ENCODE peak calls at places on chromosome 3, in six cellular contexts. One of them, this sample, is unnamed.

GRCh38 chr3:45034612-45035252 is 8.6 kb downstream of the CLEC3B start:
- DNase-seq in H1: no peak
- DNase-seq in nephron progenitor cell: no peak
- DNase-seq in mesothelial cell of epicardium: no peak
- DNase-seq in choroid plexus epithelial cell: no peak
- DNase-seq in HFF-Myc: no peak
- DNase-seq in this sample: no peak

GRCh38 chr3:72301779-72302178 is 516.8 kb upstream of the PROK2 start:
- DNase-seq in HFF-Myc: no peak
- DNase-seq in choroid plexus epithelial cell: no peak
- DNase-seq in mesothelial cell of epicardium: no peak
- DNase-seq in nephron progenitor cell: no peak
- DNase-seq in H1: no peak
- DNase-seq in this sample: no peak

GRCh38 chr3:15974647-15975046 is 176.9 kb upstream of the ANKRD28 start:
- DNase-seq in H1: peak
- DNase-seq in nephron progenitor cell: no peak
- DNase-seq in choroid plexus epithelial cell: no peak
- DNase-seq in HFF-Myc: no peak
- DNase-seq in mesothelial cell of epicardium: no peak
- DNase-seq in this sample: no peak

GRCh38 chr3:45021524-45021923 is 4.6 kb upstream of the CLEC3B start:
- DNase-seq in mesothelial cell of epicardium: no peak
- DNase-seq in nephron progenitor cell: no peak
- DNase-seq in HFF-Myc: no peak
- DNase-seq in H1: no peak
- DNase-seq in choroid plexus epithelial cell: peak
- DNase-seq in this sample: no peak

GRCh38 chr3:184359610-184360009 is 1.8 kb downstream of the CLCN2 start:
- DNase-seq in nephron progenitor cell: no peak
- DNase-seq in choroid plexus epithelial cell: no peak
- DNase-seq in HFF-Myc: no peak
- DNase-seq in mesothelial cell of epicardium: no peak
- DNase-seq in H1: no peak
- DNase-seq in this sample: no peak

GRCh38 chr3:49454457-49454856 is 15.6 kb upstream of the DAG1 start:
- DNase-seq in H1: peak
- DNase-seq in HFF-Myc: no peak
- DNase-seq in choroid plexus epithelial cell: no peak
- DNase-seq in nephron progenitor cell: no peak
- DNase-seq in mesothelial cell of epicardium: no peak
- DNase-seq in this sample: no peak

GRCh38 chr3:123459867-123460266 is 11.0 kb upstream of the ADCY5 start:
- DNase-seq in nephron progenitor cell: no peak
- DNase-seq in mesothelial cell of epicardium: no peak
- DNase-seq in choroid plexus epithelial cell: no peak
- DNase-seq in H1: no peak
- DNase-seq in HFF-Myc: no peak
- DNase-seq in this sample: no peak

GRCh38 chr3:9230596-9230995 is 18.9 kb downstream of the SRGAP3 start:
- DNase-seq in choroid plexus epithelial cell: no peak
- DNase-seq in mesothelial cell of epicardium: no peak
- DNase-seq in H1: no peak
- DNase-seq in HFF-Myc: no peak
- DNase-seq in nephron progenitor cell: no peak
- DNase-seq in this sample: peak

GRCh38 chr3:168091299-168091852 is 4.3 kb downstream of the GOLIM4 start:
- DNase-seq in H1: no peak
- DNase-seq in choroid plexus epithelial cell: no peak
- DNase-seq in mesothelial cell of epicardium: no peak
- DNase-seq in HFF-Myc: no peak
- DNase-seq in nephron progenitor cell: no peak
- DNase-seq in this sample: no peak

GRCh38 chr3:23055733-23056376 is 147.3 kb upstream of the UBE2E2 start:
- DNase-seq in nephron progenitor cell: no peak
- DNase-seq in H1: no peak
- DNase-seq in choroid plexus epithelial cell: peak
- DNase-seq in HFF-Myc: peak
- DNase-seq in mesothelial cell of epicardium: no peak
- DNase-seq in this sample: peak

GRCh38 chr3:152835311-152836102 is 576 bp downstream of the P2RY1 start:
- DNase-seq in choroid plexus epithelial cell: peak
- DNase-seq in H1: no peak
- DNase-seq in nephron progenitor cell: peak
- DNase-seq in mesothelial cell of epicardium: peak
- DNase-seq in HFF-Myc: no peak
- DNase-seq in this sample: no peak

GRCh38 chr3:101085752-101086151 is 92.5 kb upstream of the ABI3BP start:
- DNase-seq in HFF-Myc: no peak
- DNase-seq in H1: no peak
- DNase-seq in choroid plexus epithelial cell: no peak
- DNase-seq in mesothelial cell of epicardium: no peak
- DNase-seq in nephron progenitor cell: no peak
- DNase-seq in this sample: no peak

GRCh38 chr3:62238431-62238830 is 134.9 kb downstream of the FEZF2 start:
- DNase-seq in HFF-Myc: no peak
- DNase-seq in choroid plexus epithelial cell: no peak
- DNase-seq in mesothelial cell of epicardium: no peak
- DNase-seq in H1: no peak
- DNase-seq in nephron progenitor cell: no peak
- DNase-seq in this sample: no peak

GRCh38 chr3:56205406-56205805 is 262.9 kb downstream of the ERC2 start:
- DNase-seq in choroid plexus epithelial cell: no peak
- DNase-seq in HFF-Myc: no peak
- DNase-seq in nephron progenitor cell: no peak
- DNase-seq in H1: no peak
- DNase-seq in mesothelial cell of epicardium: no peak
- DNase-seq in this sample: no peak

GRCh38 chr3:167691366-167691765 is 37.6 kb upstream of the WDR49 start:
- DNase-seq in H1: no peak
- DNase-seq in HFF-Myc: no peak
- DNase-seq in choroid plexus epithelial cell: no peak
- DNase-seq in nephron progenitor cell: no peak
- DNase-seq in mesothelial cell of epicardium: no peak
- DNase-seq in this sample: no peak

GRCh38 chr3:146550743-146551510 is 6.5 kb upstream of the PLSCR1 start:
- DNase-seq in choroid plexus epithelial cell: peak
- DNase-seq in mesothelial cell of epicardium: no peak
- DNase-seq in H1: no peak
- DNase-seq in nephron progenitor cell: no peak
- DNase-seq in HFF-Myc: peak
- DNase-seq in this sample: peak

GRCh38 chr3:38039899-38040261 is 872 bp downstream of the DLEC1 start:
- DNase-seq in H1: no peak
- DNase-seq in mesothelial cell of epicardium: no peak
- DNase-seq in choroid plexus epithelial cell: peak
- DNase-seq in HFF-Myc: no peak
- DNase-seq in nephron progenitor cell: no peak
- DNase-seq in this sample: no peak

GRCh38 chr3:185788292-185788691 is 36.5 kb downstream of the IGF2BP2 start:
- DNase-seq in mesothelial cell of epicardium: no peak
- DNase-seq in HFF-Myc: no peak
- DNase-seq in nephron progenitor cell: no peak
- DNase-seq in choroid plexus epithelial cell: no peak
- DNase-seq in H1: no peak
- DNase-seq in this sample: no peak

GRCh38 chr3:170207717-170208116 is 14.5 kb upstream of the PRKCI start:
- DNase-seq in HFF-Myc: no peak
- DNase-seq in mesothelial cell of epicardium: no peak
- DNase-seq in H1: no peak
- DNase-seq in choroid plexus epithelial cell: no peak
- DNase-seq in nephron progenitor cell: no peak
- DNase-seq in this sample: no peak

GRCh38 chr3:67030785-67031740 is 33.0 kb downstream of the KBTBD8 start:
- DNase-seq in nephron progenitor cell: no peak
- DNase-seq in choroid plexus epithelial cell: no peak
- DNase-seq in mesothelial cell of epicardium: no peak
- DNase-seq in H1: no peak
- DNase-seq in HFF-Myc: no peak
- DNase-seq in this sample: no peak

GRCh38 chr3:7504886-7505775 is 644.2 kb downstream of the GRM7 start:
- DNase-seq in HFF-Myc: no peak
- DNase-seq in nephron progenitor cell: no peak
- DNase-seq in choroid plexus epithelial cell: peak
- DNase-seq in mesothelial cell of epicardium: no peak
- DNase-seq in H1: no peak
- DNase-seq in this sample: peak

GRCh38 chr3:128009952-128010846 is 42.0 kb upstream of the SEC61A1 start:
- DNase-seq in choroid plexus epithelial cell: peak
- DNase-seq in mesothelial cell of epicardium: no peak
- DNase-seq in nephron progenitor cell: no peak
- DNase-seq in H1: no peak
- DNase-seq in HFF-Myc: no peak
- DNase-seq in this sample: no peak

GRCh38 chr3:41808152-41808551 is 153.8 kb downstream of the ULK4 start:
- DNase-seq in choroid plexus epithelial cell: peak
- DNase-seq in HFF-Myc: peak
- DNase-seq in H1: no peak
- DNase-seq in nephron progenitor cell: no peak
- DNase-seq in mesothelial cell of epicardium: no peak
- DNase-seq in this sample: peak

GRCh38 chr3:52047295-52047960 is 8.9 kb downstream of the DUSP7 start:
- DNase-seq in HFF-Myc: no peak
- DNase-seq in nephron progenitor cell: no peak
- DNase-seq in mesothelial cell of epicardium: no peak
- DNase-seq in H1: no peak
- DNase-seq in choroid plexus epithelial cell: no peak
- DNase-seq in this sample: peak

GRCh38 chr3:175411405-175411804 is 552.3 kb downstream of the NAALADL2 start:
- DNase-seq in HFF-Myc: no peak
- DNase-seq in choroid plexus epithelial cell: no peak
- DNase-seq in mesothelial cell of epicardium: no peak
- DNase-seq in H1: no peak
- DNase-seq in nephron progenitor cell: no peak
- DNase-seq in this sample: no peak

GRCh38 chr3:71103430-71103881 is 480.1 kb downstream of the FOXP1 start:
- DNase-seq in H1: no peak
- DNase-seq in mesothelial cell of epicardium: no peak
- DNase-seq in nephron progenitor cell: no peak
- DNase-seq in HFF-Myc: peak
- DNase-seq in choroid plexus epithelial cell: peak
- DNase-seq in this sample: peak

GRCh38 chr3:133915685-133916639 is 20.3 kb upstream of the RAB6B start:
- DNase-seq in choroid plexus epithelial cell: peak
- DNase-seq in H1: no peak
- DNase-seq in nephron progenitor cell: no peak
- DNase-seq in mesothelial cell of epicardium: no peak
- DNase-seq in HFF-Myc: no peak
- DNase-seq in this sample: no peak

GRCh38 chr3:133905376-133905775 is 9.7 kb upstream of the RAB6B start:
- DNase-seq in mesothelial cell of epicardium: no peak
- DNase-seq in nephron progenitor cell: no peak
- DNase-seq in HFF-Myc: no peak
- DNase-seq in H1: no peak
- DNase-seq in choroid plexus epithelial cell: no peak
- DNase-seq in this sample: no peak

GRCh38 chr3:133914839-133915600 is 19.3 kb upstream of the RAB6B start:
- DNase-seq in HFF-Myc: no peak
- DNase-seq in H1: no peak
- DNase-seq in nephron progenitor cell: no peak
- DNase-seq in choroid plexus epithelial cell: no peak
- DNase-seq in mesothelial cell of epicardium: no peak
- DNase-seq in this sample: no peak

GRCh38 chr3:133910422-133910821 is 14.7 kb upstream of the RAB6B start:
- DNase-seq in choroid plexus epithelial cell: peak
- DNase-seq in nephron progenitor cell: no peak
- DNase-seq in H1: no peak
- DNase-seq in HFF-Myc: no peak
- DNase-seq in mesothelial cell of epicardium: no peak
- DNase-seq in this sample: no peak
- TF ChIP-seq CTCF in choroid plexus epithelial cell: peak
- TF ChIP-seq CTCF in nephron progenitor cell: peak
- TF ChIP-seq CTCF in H1: peak
- TF ChIP-seq CTCF in HFF-Myc: peak
- TF ChIP-seq CTCF in mesothelial cell of epicardium: no peak
- TF ChIP-seq CTCF in this sample: peak

GRCh38 chr3:112333002-112333385 is at the start of gene CD200:
- DNase-seq in nephron progenitor cell: peak
- DNase-seq in choroid plexus epithelial cell: peak
- DNase-seq in mesothelial cell of epicardium: peak
- DNase-seq in HFF-Myc: no peak
- DNase-seq in H1: no peak
- DNase-seq in this sample: peak
- TF ChIP-seq CTCF in nephron progenitor cell: no peak
- TF ChIP-seq CTCF in choroid plexus epithelial cell: no peak
- TF ChIP-seq CTCF in mesothelial cell of epicardium: no peak
- TF ChIP-seq CTCF in HFF-Myc: no peak
- TF ChIP-seq CTCF in H1: peak
- TF ChIP-seq CTCF in this sample: no peak

DNA sequence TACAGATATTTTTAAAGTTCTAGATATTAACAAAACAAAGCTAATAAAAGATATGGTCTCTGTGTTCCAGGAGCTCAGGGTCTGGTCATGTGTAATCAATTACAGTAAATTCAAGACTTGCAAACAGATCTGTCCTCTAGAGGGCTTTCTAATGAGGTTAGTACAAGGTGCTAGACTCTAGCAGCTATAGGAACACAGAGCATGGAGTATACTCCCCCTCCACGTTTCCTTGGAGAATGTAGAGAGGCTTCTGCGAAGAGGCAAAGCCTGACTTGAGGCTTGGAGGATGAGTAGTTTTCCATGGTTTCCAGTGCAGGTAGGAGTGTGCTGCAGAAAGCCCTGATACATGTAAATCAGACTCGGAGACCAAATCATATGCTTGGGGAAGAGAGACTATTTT is 32.7 kb upstream of the DLG1 start:
- DNase-seq in choroid plexus epithelial cell: peak
- DNase-seq in HFF-Myc: no peak
- DNase-seq in mesothelial cell of epicardium: no peak
- DNase-seq in nephron progenitor cell: no peak
- DNase-seq in H1: no peak
- DNase-seq in this sample: no peak
- TF ChIP-seq CTCF in choroid plexus epithelial cell: peak
- TF ChIP-seq CTCF in HFF-Myc: no peak
- TF ChIP-seq CTCF in mesothelial cell of epicardium: no peak
- TF ChIP-seq CTCF in nephron progenitor cell: no peak
- TF ChIP-seq CTCF in H1: peak
- TF ChIP-seq CTCF in this sample: peak

GRCh38 chr3:98778852-98779379 is 15.8 kb downstream of the ST3GAL6 start:
- DNase-seq in choroid plexus epithelial cell: peak
- DNase-seq in HFF-Myc: peak
- DNase-seq in H1: no peak
- DNase-seq in nephron progenitor cell: no peak
- DNase-seq in mesothelial cell of epicardium: no peak
- DNase-seq in this sample: peak

GRCh38 chr3:98777286-98777685 is 14.1 kb downstream of the ST3GAL6 start:
- DNase-seq in nephron progenitor cell: no peak
- DNase-seq in choroid plexus epithelial cell: no peak
- DNase-seq in HFF-Myc: no peak
- DNase-seq in H1: no peak
- DNase-seq in mesothelial cell of epicardium: no peak
- DNase-seq in this sample: no peak

GRCh38 chr3:98776114-98776513 is 13.0 kb downstream of the ST3GAL6 start:
- DNase-seq in choroid plexus epithelial cell: peak
- DNase-seq in nephron progenitor cell: no peak
- DNase-seq in mesothelial cell of epicardium: no peak
- DNase-seq in HFF-Myc: no peak
- DNase-seq in H1: no peak
- DNase-seq in this sample: no peak

GRCh38 chr3:98778383-98778782 is 15.2 kb downstream of the ST3GAL6 start:
- DNase-seq in mesothelial cell of epicardium: no peak
- DNase-seq in H1: no peak
- DNase-seq in HFF-Myc: no peak
- DNase-seq in choroid plexus epithelial cell: peak
- DNase-seq in nephron progenitor cell: no peak
- DNase-seq in this sample: no peak

GRCh38 chr3:98777801-98778220 is 14.7 kb downstream of the ST3GAL6 start:
- DNase-seq in choroid plexus epithelial cell: peak
- DNase-seq in H1: no peak
- DNase-seq in nephron progenitor cell: no peak
- DNase-seq in mesothelial cell of epicardium: no peak
- DNase-seq in HFF-Myc: peak
- DNase-seq in this sample: peak
- TF ChIP-seq CTCF in choroid plexus epithelial cell: peak
- TF ChIP-seq CTCF in H1: no peak
- TF ChIP-seq CTCF in nephron progenitor cell: no peak
- TF ChIP-seq CTCF in mesothelial cell of epicardium: no peak
- TF ChIP-seq CTCF in HFF-Myc: no peak
- TF ChIP-seq CTCF in this sample: peak

This sample was measured in retinal pigment epithelial cell.